ENCODE peak calls at places on chromosomes 4 and X, in eight cellular contexts. C, R, B, Z, L, W, S and E are unnamed samples.

GRCh38 chr4:139241784-139242151 is 38.3 kb downstream of the MGARP start:
- DNase-seq in Z (no peak), W (no peak), L (no peak), B (no peak), S (no peak), R (no peak), C (no peak), E (no peak)

GRCh38 chr4:145299380-145300076 is 119.1 kb upstream of the OTUD4 start:
- DNase-seq in R (no peak), Z (no peak), C (peak; percentile 98), B (peak; percentile 94), L (no peak), S (no peak), W (no peak), E (peak; percentile 7)

GRCh38 chrX:16465081-16465876 is 184.7 kb upstream of the S100G start:
- DNase-seq in C (peak; percentile 67), L (no peak), S (no peak), B (peak; percentile 62), W (no peak), Z (no peak), R (no peak), E (no peak)

GRCh38 chrX:64842492-64842891 is 133.8 kb downstream of the ZC4H2 start:
- DNase-seq in C (no peak), Z (no peak), S (no peak), L (no peak), R (no peak), W (no peak), B (no peak), E (peak; percentile 8)

GRCh38 chrX:37871626-37872302 is 24.4 kb upstream of the DYNLT3 start:
- DNase-seq in S (no peak), L (peak; percentile 46), B (peak; percentile 95), Z (peak; percentile 11), W (no peak), C (peak; percentile 93), R (peak; percentile 67), E (no peak)

GRCh38 chrX:109632906-109633504 is 8.0 kb upstream of the KCNE5 start:
- DNase-seq in W (no peak), R (peak; percentile 27), C (peak; percentile 50), L (peak; percentile 28), S (no peak), B (no peak), Z (no peak), E (no peak)

GRCh38 chrX:1397441-1397840 is 5.5 kb upstream of the SLC25A6 start:
- DNase-seq in B (no peak), W (no peak), L (no peak), R (no peak), S (peak; percentile 6), C (no peak), Z (no peak), E (no peak)

GRCh38 chr4:508675-509373 is 9.8 kb downstream of the PIGG start:
- DNase-seq in S (no peak), C (no peak), W (no peak), Z (no peak), B (no peak), L (no peak), R (no peak), E (no peak)

GRCh38 chr4:88730811-88731210 is 33.2 kb upstream of the NAP1L5 start:
- DNase-seq in W (no peak), C (no peak), Z (no peak), R (no peak), S (no peak), L (no peak), B (no peak), E (no peak)

GRCh38 chrX:19924285-19924684 is 36.9 kb upstream of the SH3KBP1 start:
- DNase-seq in R (no peak), L (no peak), B (peak; percentile 12), W (no peak), S (no peak), Z (no peak), C (no peak), E (no peak)

GRCh38 chr4:36174570-36174969 is 69.7 kb downstream of the ARAP2 start:
- DNase-seq in W (no peak), B (no peak), L (no peak), R (no peak), C (no peak), S (no peak), Z (no peak), E (no peak)

GRCh38 chrX:10453945-10454344 is 166.4 kb downstream of the MID1 start:
- DNase-seq in W (peak; percentile 35), Z (no peak), R (no peak), S (no peak), B (no peak), L (no peak), C (no peak), E (no peak)
- H3K36me3 ChIP-seq in W (peaks cover 99% of the 10 kb centered on the region), Z (peaks cover 19% of the 10 kb centered on the region), R (no peaks in the 10 kb centered on the region), S (no peaks in the 10 kb centered on the region), B (no peaks in the 10 kb centered on the region), L (no peaks in the 10 kb centered on the region), C (no peaks in the 10 kb centered on the region), E (no peaks in the 10 kb centered on the region)

GRCh38 chrX:101223226-101223625 is 3.6 kb downstream of the DRP2 start:
- DNase-seq in W (no peak), S (no peak), B (no peak), R (no peak), C (no peak), L (no peak), Z (no peak), E (no peak)

GRCh38 chrX:101217689-101218088 is 1.9 kb upstream of the DRP2 start:
- DNase-seq in R (no peak), W (no peak), L (no peak), B (no peak), C (no peak), Z (no peak), S (no peak), E (no peak)

GRCh38 chrX:101219840-101220191 is 230 bp downstream of the DRP2 start:
- DNase-seq in S (no peak), Z (no peak), L (no peak), C (peak; percentile 53), W (no peak), B (peak; percentile 72), R (no peak), E (no peak)

GRCh38 chrX:101219116-101219839 is at the start of gene DRP2:
- DNase-seq in L (peak; percentile 36), C (peak; percentile 58), R (no peak), B (peak; percentile 59), W (no peak), Z (no peak), S (no peak), E (no peak)

DNA sequence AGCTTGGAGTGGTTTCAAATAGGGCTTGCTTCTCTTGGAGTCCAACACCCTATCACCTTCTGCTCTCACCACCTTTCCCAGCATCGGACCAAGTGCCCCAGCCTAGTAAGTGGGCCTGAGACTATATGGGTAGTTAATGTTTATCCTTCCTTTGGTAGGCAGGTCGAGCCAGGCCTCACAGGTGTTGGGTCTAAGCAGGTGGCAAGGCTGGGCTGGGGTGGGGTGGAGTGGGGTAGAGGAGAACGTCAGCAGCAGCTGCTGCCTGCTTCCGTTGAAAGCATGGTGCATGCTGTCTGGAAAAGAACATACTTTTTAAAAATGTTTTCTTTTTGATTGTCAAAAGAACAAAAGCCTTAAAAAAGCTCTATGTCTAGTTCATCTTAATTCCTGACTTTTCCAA is 1.3 kb downstream of the DRP2 start:
- DNase-seq in W (no peak), S (no peak), B (no peak), C (no peak), L (no peak), R (no peak), Z (no peak), E (no peak)
- H3K27ac ChIP-seq in W (no peak overlapping the region), S (no peak overlapping the region), B (no peak overlapping the region), C (no peak overlapping the region), L (no peak overlapping the region), R (no peak overlapping the region), Z (no peak overlapping the region), E (no peak overlapping the region)

DNA sequence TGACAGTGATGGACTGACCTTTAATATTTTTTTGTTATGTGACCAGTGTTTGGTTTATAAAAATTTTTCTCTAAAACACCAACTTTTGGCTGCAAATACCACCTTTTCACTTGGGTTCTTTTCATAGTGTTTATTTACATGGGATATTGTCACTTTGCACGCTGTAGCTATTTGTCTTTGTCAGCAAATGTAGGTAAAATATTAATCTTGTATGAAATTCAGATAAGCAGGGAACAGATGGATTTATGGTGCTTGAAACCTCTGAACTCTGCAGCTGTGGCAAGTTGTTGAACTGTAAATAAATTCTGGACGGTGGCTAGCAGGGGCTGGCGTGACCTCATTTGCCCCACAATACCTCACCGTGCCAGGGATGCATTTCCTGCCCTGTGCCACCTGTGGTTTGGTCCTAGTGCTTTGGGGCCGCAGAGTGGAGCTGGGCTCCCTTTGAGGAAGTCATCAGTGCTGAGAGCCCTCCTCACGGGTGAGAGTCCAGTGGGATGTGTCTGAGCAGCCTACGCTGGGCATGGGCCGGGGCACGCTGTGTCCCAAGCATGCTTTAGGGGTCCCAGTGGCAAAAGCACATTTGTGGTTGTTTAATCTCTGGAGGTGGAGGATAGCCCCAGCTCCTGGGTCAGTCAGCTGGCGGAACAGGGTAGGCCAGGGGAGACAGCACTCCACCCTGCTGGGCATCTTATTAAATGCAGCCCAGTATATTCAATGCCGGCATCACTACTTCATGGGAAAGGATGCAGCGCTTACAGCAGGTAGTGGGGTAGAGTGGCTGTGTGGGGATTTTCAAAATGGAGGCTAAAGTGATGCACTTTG is 108.6 kb downstream of the TBL1X start:
- DNase-seq in L (no peak), S (no peak), B (no peak), C (no peak), W (no peak), R (no peak), Z (no peak), E (no peak)
- H3K4me3 ChIP-seq in L (no peak overlapping the region), S (no peak overlapping the region), B (no peak overlapping the region), C (no peak overlapping the region), W (no peak overlapping the region), R (no peak overlapping the region), Z (no peak overlapping the region), E (no peak overlapping the region)

GRCh38 chr4:77022581-77023133 is 53.1 kb downstream of the CCNI start:
- DNase-seq in W (peak; percentile 62), C (peak; percentile 79), B (peak; percentile 89), R (no peak), L (peak; percentile 76), S (no peak), Z (no peak), E (no peak)

GRCh38 chr4:77015390-77015789 is 60.4 kb downstream of the CCNI start:
- DNase-seq in Z (no peak), C (peak; percentile 87), R (no peak), S (no peak), W (no peak), B (peak; percentile 88), L (no peak), E (no peak)

GRCh38 chr4:77023920-77024319 is 51.9 kb downstream of the CCNI start:
- DNase-seq in S (no peak), L (no peak), Z (no peak), R (no peak), W (no peak), C (no peak), B (no peak), E (no peak)

GRCh38 chr4:77021614-77022089 is 54.1 kb downstream of the CCNI start:
- DNase-seq in L (no peak), R (no peak), B (peak; percentile 95), W (no peak), Z (no peak), S (no peak), C (peak; percentile 88), E (no peak)

DNA sequence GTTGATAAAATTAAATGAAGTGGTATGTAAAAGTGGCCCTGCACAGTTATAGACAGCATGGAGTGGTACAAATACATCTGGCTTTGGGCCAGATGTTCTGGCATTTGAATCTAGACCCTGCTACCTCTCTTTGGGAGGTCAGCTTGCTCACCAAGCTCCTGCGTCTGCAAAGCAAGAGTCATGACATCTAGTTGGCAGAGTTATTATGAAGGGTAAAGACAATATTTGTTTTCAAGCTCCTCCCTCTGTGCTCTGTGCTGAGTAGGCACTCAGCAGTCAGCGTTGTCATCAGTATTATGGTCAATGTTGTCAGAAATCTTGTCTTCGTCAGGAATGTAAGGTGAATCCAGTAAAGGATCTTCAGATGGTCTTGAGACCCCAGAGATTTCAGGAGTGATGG is 55.8 kb downstream of the CCNI start:
- DNase-seq in S (no peak), W (no peak), B (no peak), C (no peak), L (no peak), Z (no peak), R (no peak), E (no peak)
- H3K36me3 ChIP-seq in S (peaks cover 3% of the 10 kb centered on the region), W (peaks cover 88% of the 10 kb centered on the region), B (peaks cover 40% of the 10 kb centered on the region), C (peaks cover 80% of the 10 kb centered on the region), L (peaks cover 35% of the 10 kb centered on the region), Z (peaks cover 74% of the 10 kb centered on the region), R (peaks cover 79% of the 10 kb centered on the region), E (peaks cover 3% of the 10 kb centered on the region)